ENCODE peak calls at places on chromosomes 2 and 18, in four cellular contexts. G is A549, A is HepG2, I is K562. U is an unnamed sample.

GRCh38 chr2:204670124-204670523 is 124.8 kb downstream of the PARD3B start:
- DNase-seq in G (no peak), A (peak; percentile 68), I (no peak), U (no peak)

GRCh38 chr2:215612770-215613169 is 176.9 kb upstream of the FN1 start:
- DNase-seq in G (no peak), A (no peak), I (no peak), U (no peak)

GRCh38 chr18:49335677-49336076 is 124.8 kb downstream of the DYM start:
- DNase-seq in G (no peak), A (peak; percentile 3), I (peak; percentile 21), U (peak; percentile 25)

GRCh38 chr2:102103992-102104871 is 38.3 kb upstream of the IL1R1 start:
- DNase-seq in G (no peak), A (no peak), I (peak; percentile 9), U (no peak)

GRCh38 chr2:168663993-168664392 is 138.4 kb upstream of the NOSTRIN start:
- DNase-seq in G (no peak), A (no peak), I (peak; percentile 74), U (no peak)

GRCh38 chr2:134657650-134658250 is 61.0 kb downstream of the TMEM163 start:
- DNase-seq in G (no peak), A (peak; percentile 23), I (peak; percentile 39), U (peak; percentile 60)

GRCh38 chr2:217622205-217622621 is 380.6 kb downstream of the TNS1 start:
- DNase-seq in G (no peak), A (peak; percentile 85), I (no peak), U (peak; percentile 23)

GRCh38 chr2:237074211-237074993 is 11.3 kb upstream of the COPS8 start:
- DNase-seq in G (no peak), A (no peak), I (no peak), U (no peak)

GRCh38 chr2:238528953-238529781 is 102.4 kb downstream of the ASB1 start:
- DNase-seq in G (peak; percentile 66), A (peak; percentile 95), I (no peak), U (no peak)

GRCh38 chr18:40056085-40056484 is 1898.9 kb upstream of the PIK3C3 start:
- DNase-seq in G (no peak), A (no peak), I (no peak), U (no peak)

GRCh38 chr18:72867721-72868665 is at the start of gene NETO1:
- DNase-seq in G (no peak), A (no peak), I (no peak), U (peak; percentile 62)

GRCh38 chr2:38620282-38620977 is 17.7 kb upstream of the HNRNPLL start:
- DNase-seq in G (no peak), A (peak; percentile 81), I (no peak), U (no peak)

GRCh38 chr2:238846503-238847431 is 1.1 kb upstream of the TWIST2 start:
- DNase-seq in G (no peak), A (no peak), I (no peak), U (peak; percentile 49)

GRCh38 chr2:233857511-233858118 is 3.3 kb upstream of the HJURP start:
- DNase-seq in G (peak; percentile 69), A (no peak), I (peak; percentile 84), U (peak; percentile 74)

GRCh38 chr2:239539776-239540100 is 138.9 kb upstream of the HDAC4 start:
- DNase-seq in G (no peak), A (no peak), I (no peak), U (no peak)

GRCh38 chr2:181371782-181372292 is 85.3 kb upstream of the ITGA4 start:
- DNase-seq in G (no peak), A (no peak), I (no peak), U (no peak)

GRCh38 chr2:46964835-46965560 is 49.4 kb upstream of the MCFD2 start:
- DNase-seq in G (no peak), A (peak; percentile 35), I (no peak), U (no peak)

GRCh38 chr18:23115683-23116096 is 19.6 kb upstream of the CABLES1 start:
- DNase-seq in G (peak; percentile 58), A (peak; percentile 74), I (no peak), U (no peak)

GRCh38 chr2:207316484-207316883 is 150.7 kb upstream of the KLF7 start:
- DNase-seq in G (no peak), A (no peak), I (no peak), U (no peak)

GRCh38 chr2:43073373-43073772 is 153.0 kb downstream of the ZFP36L2 start:
- DNase-seq in G (no peak), A (no peak), I (peak; percentile 81), U (no peak)

GRCh38 chr2:68245066-68245465 is 7.3 kb downstream of the PPP3R1 start:
- DNase-seq in G (no peak), A (no peak), I (no peak), U (no peak)

GRCh38 chr2:71665168-71666093 is 212.1 kb downstream of the DYSF start:
- DNase-seq in G (no peak), A (no peak), I (no peak), U (no peak)

GRCh38 chr2:118593257-118593656 is 254.2 kb downstream of the EN1 start:
- DNase-seq in G (no peak), A (no peak), I (no peak), U (no peak)

GRCh38 chr2:64410673-64411072 is 43.3 kb upstream of the LGALSL start:
- DNase-seq in G (no peak), A (peak; percentile 31), I (no peak), U (no peak)

GRCh38 chr18:54830260-54830659 is 2.0 kb downstream of the RAB27B start:
- DNase-seq in G (no peak), A (no peak), I (no peak), U (no peak)

GRCh38 chr2:161134547-161135518 is 25.4 kb upstream of the TANK start:
- DNase-seq in G (no peak), A (peak; percentile 66), I (no peak), U (peak; percentile 14)

GRCh38 chr18:55910328-55910727 is 322.3 kb upstream of the TCF4 start:
- DNase-seq in G (no peak), A (no peak), I (no peak), U (no peak)

GRCh38 chr2:160356485-160356884 is 137.1 kb downstream of the RBMS1 start:
- DNase-seq in G (no peak), A (no peak), I (no peak), U (no peak)

GRCh38 chr2:181304011-181304844 is 153.0 kb upstream of the ITGA4 start:
- DNase-seq in G (no peak), A (no peak), I (no peak), U (no peak)

GRCh38 chr2:80266231-80266630 is 38.3 kb downstream of the LRRTM1 start:
- DNase-seq in G (no peak), A (no peak), I (no peak), U (no peak)
- TF ChIP-seq HMGXB4 in G (no peak), A (no peak), I (no peak), U (no peak)

DNA sequence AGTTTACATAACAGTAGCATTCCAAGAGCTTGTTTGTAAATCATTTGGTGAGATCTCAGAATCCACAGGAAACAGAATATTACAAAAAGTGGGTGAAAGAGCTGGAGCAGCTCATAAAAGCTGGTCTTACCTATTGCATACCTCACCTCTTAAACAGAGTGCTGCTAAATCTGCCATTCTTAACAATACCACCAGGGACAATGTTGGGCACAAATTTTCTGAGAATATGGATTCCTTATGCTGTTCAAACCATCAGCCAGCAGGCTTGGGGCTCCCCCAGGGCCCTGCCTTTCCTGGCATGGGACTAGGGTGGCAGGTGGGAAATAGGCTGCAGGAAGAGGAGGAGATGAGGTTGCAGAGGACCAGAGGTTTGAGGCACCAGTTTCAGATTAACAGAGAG is 55.6 kb downstream of the TGFA start:
- DNase-seq in G (peak; percentile 52), A (peak; percentile 61), I (peak; percentile 4), U (no peak)
- TF ChIP-seq CTCF in G (peak; percentile 30), A (no peak), I (peak; percentile 28), U (peak; percentile 35)

GRCh38 chr2:201854221-201854801 is 48.0 kb downstream of the CDK15 start:
- DNase-seq in G (no peak), A (no peak), I (no peak), U (no peak)
- TF ChIP-seq HMGXB4 in G (no peak), A (no peak), I (no peak), U (no peak)

DNA sequence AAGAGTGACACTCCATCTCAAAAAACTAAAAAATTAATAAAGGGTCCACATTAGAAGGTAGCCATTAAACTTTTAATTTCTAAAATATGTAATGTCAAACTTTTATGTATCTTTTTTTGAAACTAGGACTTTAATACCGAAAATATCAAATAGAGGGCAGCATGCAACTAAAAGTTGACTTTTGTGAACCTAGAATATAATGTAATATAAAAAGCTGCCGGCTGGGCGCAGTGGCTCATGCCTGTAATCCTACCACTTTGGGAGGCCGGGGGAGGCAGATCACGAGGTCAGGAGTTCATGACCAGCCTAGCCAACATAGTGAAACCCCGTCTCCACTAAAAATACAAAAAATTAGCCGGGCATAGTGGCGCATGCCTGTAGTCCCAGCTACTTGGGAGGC is 62.8 kb downstream of the INO80D start:
- DNase-seq in G (no peak), A (no peak), I (no peak), U (no peak)
- TF ChIP-seq CTCF in G (no peak), A (no peak), I (no peak), U (no peak)

DNA sequence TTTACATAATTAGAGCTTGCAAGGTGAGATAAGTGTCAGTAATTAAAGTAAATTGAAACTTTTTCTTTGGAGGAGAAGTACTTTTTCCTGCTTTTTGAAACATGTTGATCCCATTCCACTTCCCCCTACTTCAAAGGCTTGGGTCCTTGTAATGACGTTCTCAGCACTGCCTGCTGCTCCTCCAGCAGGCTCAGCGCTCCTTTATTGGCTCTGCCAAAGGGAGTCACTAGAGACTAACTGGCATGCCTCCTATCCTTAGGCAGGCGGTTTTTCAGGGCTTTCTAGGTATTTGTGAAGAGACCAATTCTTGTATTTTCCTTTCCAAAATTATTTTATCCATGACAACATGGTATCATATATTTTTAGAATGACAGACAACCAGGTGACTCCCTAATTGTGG is 43.9 kb upstream of the ACADL start:
- DNase-seq in G (no peak), A (no peak), I (no peak), U (no peak)
- TF ChIP-seq HMGXB4 in G (no peak), A (no peak), I (no peak), U (no peak)

U was measured in WTC11.